ENCODE peak calls at places on chromosomes 2 and 18, in four cellular contexts. D is psoas muscle, X is sigmoid colon, A is mesenchymal stem cell. Y is an unnamed sample.
A peak's percentile ranks its signal among the peaks of the same experiment; 100 is the strongest.

GRCh38 chr18:45008694-45009372 is 328.1 kb downstream of the SETBP1 start:
- DNase-seq in D (no peak), X (no peak), A (no peak), Y (no peak)

GRCh38 chr2:105868060-105868459 is 123.3 kb downstream of the NCK2 start:
- DNase-seq in D (no peak), X (no peak), A (peak; percentile 11), Y (no peak)

GRCh38 chr2:9914384-9915065 is 37.0 kb upstream of the GRHL1 start:
- DNase-seq in D (no peak), X (no peak), A (peak; percentile 86), Y (no peak)

GRCh38 chr2:224444011-224444410 is 42.1 kb upstream of the FAM124B start:
- DNase-seq in D (no peak), X (no peak), A (no peak), Y (no peak)

GRCh38 chr18:61637905-61638304 is 254.9 kb downstream of the RNF152 start:
- DNase-seq in D (no peak), X (no peak), A (no peak), Y (no peak)

GRCh38 chr2:231452799-231453508 is 11.3 kb downstream of the NCL start:
- DNase-seq in D (no peak), X (no peak), A (peak; percentile 13), Y (peak; percentile 72)

GRCh38 chr2:160674076-160674630 is 180.5 kb upstream of the RBMS1 start:
- DNase-seq in D (no peak), X (no peak), A (no peak), Y (no peak)

GRCh38 chr18:38497281-38497680 is 931.7 kb upstream of the CELF4 start:
- DNase-seq in D (no peak), X (no peak), A (no peak), Y (no peak)

GRCh38 chr2:25368650-25369049 is 26.9 kb upstream of the DNMT3A start:
- DNase-seq in D (no peak), X (peak; percentile 42), A (no peak), Y (no peak)

GRCh38 chr2:25161055-25161781 is 7.2 kb downstream of the POMC start:
- DNase-seq in D (peak; percentile 79), X (peak; percentile 79), A (no peak), Y (no peak)

GRCh38 chr2:64766841-64767669 is 113.3 kb upstream of the SERTAD2 start:
- DNase-seq in D (no peak), X (no peak), A (peak; percentile 68), Y (peak; percentile 82)

GRCh38 chr18:54261894-54262293 is 7.4 kb upstream of the POLI start:
- DNase-seq in D (no peak), X (no peak), A (no peak), Y (no peak)

GRCh38 chr2:46487667-46488333 is 8.4 kb downstream of the TMEM247 start:
- DNase-seq in D (peak; percentile 88), X (peak; percentile 85), A (peak; percentile 68), Y (no peak)

GRCh38 chr2:43518182-43518581 is 77.7 kb downstream of the THADA start:
- DNase-seq in D (no peak), X (no peak), A (no peak), Y (no peak)

GRCh38 chr18:33606621-33607020 is 28.6 kb downstream of the ASXL3 start:
- DNase-seq in D (no peak), X (no peak), A (no peak), Y (peak; percentile 44)

GRCh38 chr2:11577101-11577883 is 43.4 kb downstream of the GREB1 start:
- DNase-seq in D (peak; percentile 46), X (peak; percentile 54), A (no peak), Y (no peak)

GRCh38 chr2:187336332-187336731 is 111.7 kb downstream of the CALCRL start:
- DNase-seq in D (no peak), X (no peak), A (no peak), Y (no peak)

GRCh38 chr2:106547104-106547503 is 59.9 kb downstream of the CD8B2 start:
- DNase-seq in D (no peak), X (peak; percentile 69), A (no peak), Y (no peak)

GRCh38 chr18:52636536-52636935 is 296.5 kb downstream of the DCC start:
- DNase-seq in D (no peak), X (no peak), A (no peak), Y (peak; percentile 42)

GRCh38 chr2:106129592-106129991 is 64.5 kb downstream of the UXS1 start:
- DNase-seq in D (no peak), X (no peak), A (no peak), Y (no peak)

GRCh38 chr2:147177449-147177848 is 667.4 kb upstream of the ACVR2A start:
- DNase-seq in D (no peak), X (no peak), A (no peak), Y (no peak)

GRCh38 chr2:97716695-97717617 is 3.6 kb downstream of the ZAP70 start:
- DNase-seq in D (peak; percentile 28), X (peak; percentile 54), A (no peak), Y (no peak)
- H3K27ac ChIP-seq in D (no peak overlapping the region), X (no peak overlapping the region), A (no peak overlapping the region), Y (no peak overlapping the region)

GRCh38 chr2:66699481-66700180 is 264.7 kb downstream of the MEIS1 start:
- DNase-seq in D (no peak), X (no peak), A (no peak), Y (peak; percentile 47)
- H3K27ac ChIP-seq in D (no peak overlapping the region), X (peak overlapping the region; percentile 91), A (no peak overlapping the region), Y (no peak overlapping the region)

GRCh38 chr2:70981421-70981820 is 3.0 kb downstream of the ANKRD53 start:
- DNase-seq in D (no peak), X (no peak), A (no peak), Y (no peak)
- H3K27ac ChIP-seq in D (no peak overlapping the region), X (no peak overlapping the region), A (no peak overlapping the region), Y (no peak overlapping the region)

DNA sequence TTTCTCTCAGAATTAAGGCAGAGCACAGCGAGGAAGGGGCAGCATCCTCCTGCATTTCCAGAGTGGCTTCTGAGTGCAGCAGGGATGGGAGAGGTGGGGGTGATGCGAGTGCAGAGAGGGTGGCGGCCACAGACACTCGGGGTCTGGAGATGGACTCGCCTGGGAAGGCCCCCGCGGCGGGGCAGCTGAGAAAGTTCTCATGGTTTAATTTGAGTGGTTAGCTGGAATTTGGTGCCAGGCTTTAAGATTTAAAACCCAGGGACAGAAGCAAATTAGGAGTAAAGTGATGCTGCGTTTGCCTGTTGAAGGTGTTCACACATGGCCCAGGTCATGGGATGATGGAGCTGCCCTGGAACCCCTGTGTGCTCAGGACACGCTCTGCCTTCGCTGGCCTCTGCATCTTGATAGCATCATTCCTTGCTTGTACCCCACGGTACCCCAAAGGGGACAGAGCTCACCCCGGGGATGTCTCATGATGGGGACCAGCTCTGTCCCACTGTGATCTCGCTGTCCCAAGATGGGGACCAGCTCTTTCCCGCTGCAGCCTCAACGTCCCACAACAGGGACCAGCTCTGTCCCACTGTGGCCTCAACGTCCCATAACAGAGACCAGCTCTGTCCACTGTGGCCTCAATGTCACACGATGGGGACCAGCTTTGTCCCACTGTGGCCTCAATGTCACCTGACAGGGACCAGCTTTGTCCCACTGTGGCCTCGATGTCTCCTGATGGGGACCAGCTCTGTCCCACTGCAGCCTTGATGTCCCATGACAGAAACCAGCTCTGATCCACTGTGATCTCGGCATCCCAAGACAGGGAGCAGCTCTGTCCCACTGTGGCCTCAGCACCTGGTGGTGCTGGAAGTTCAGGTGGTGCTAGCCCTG is 27.5 kb downstream of the TMEM18 start:
- DNase-seq in D (no peak), X (peak; percentile 52), A (no peak), Y (no peak)
- H3K27ac ChIP-seq in D (no peak overlapping the region), X (no peak overlapping the region), A (no peak overlapping the region), Y (no peak overlapping the region)

DNA sequence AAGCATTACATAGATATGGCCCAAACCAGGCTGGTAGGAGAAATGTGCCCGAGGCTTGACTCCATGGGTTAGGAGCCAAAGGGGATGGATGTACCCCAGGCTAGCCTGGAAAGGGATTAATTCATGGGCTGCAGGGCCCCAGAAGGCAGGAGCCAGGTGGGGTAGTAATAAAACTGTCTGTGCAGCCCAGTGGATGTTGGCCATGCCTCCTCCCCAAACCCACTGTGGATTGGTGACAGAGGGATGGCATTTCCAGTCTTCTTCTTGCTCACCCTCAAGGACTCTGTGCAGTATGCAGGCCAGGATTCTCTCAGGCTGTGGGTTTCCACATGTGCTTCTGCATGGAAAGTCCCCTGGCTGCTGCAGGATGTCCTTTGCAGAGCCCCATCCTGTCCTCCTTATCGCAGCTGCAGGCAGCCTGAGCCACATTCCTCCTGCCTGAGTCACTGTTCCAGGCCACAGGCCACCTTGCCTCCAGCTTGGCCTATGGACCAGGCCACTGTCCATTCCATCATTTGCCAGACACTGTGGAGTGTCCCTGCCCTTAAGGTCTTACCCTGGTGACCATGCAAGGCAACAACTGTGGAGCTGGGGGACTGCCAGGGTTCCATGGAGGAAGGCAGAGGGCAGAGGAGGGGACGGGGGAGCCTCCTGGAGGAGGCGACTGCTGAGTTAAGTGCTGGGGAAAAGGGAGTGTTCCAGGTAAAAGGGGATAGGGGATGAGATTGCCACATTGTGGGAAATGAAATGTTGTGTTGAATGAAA is 38.9 kb downstream of the INO80C start:
- DNase-seq in D (peak; percentile 68), X (peak; percentile 74), A (peak; percentile 89), Y (no peak)
- H3K27ac ChIP-seq in D (peak overlapping the region; percentile 47), X (peak overlapping the region; percentile 67), A (peak overlapping the region; percentile 9), Y (peak overlapping the region; percentile 50)

GRCh38 chr2:241289597-241289996 is 25.9 kb downstream of the HDLBP start:
- DNase-seq in D (no peak), X (no peak), A (no peak), Y (no peak)
- H3K27ac ChIP-seq in D (no peak overlapping the region), X (no peak overlapping the region), A (no peak overlapping the region), Y (no peak overlapping the region)

GRCh38 chr2:148658807-148659722 is 14.5 kb downstream of the EPC2 start:
- DNase-seq in D (no peak), X (no peak), A (peak; percentile 87), Y (no peak)
- H3K27ac ChIP-seq in D (no peak overlapping the region), X (no peak overlapping the region), A (no peak overlapping the region), Y (no peak overlapping the region)

GRCh38 chr2:100391735-100392515 is 25.5 kb downstream of the CHST10 start:
- DNase-seq in D (no peak), X (no peak), A (no peak), Y (no peak)
- H3K27ac ChIP-seq in D (no peak overlapping the region), X (no peak overlapping the region), A (no peak overlapping the region), Y (no peak overlapping the region)

GRCh38 chr2:171347591-171348032 is 86.2 kb downstream of the METTL8 start:
- DNase-seq in D (no peak), X (no peak), A (peak; percentile 86), Y (no peak)
- H3K27ac ChIP-seq in D (peak overlapping the region; percentile 63), X (peak overlapping the region; percentile 81), A (peak overlapping the region; percentile 75), Y (no peak overlapping the region)